ENCODE peak calls at places on chromosomes 5 and 9, in four cellular contexts. A is Panc1, C is neuronal stem cell, K is gastrocnemius medialis. U is an unnamed sample.

GRCh38 chr5:69231281-69231680 is 3.4 kb upstream of the CDK7 start:
- DNase-seq in A (no peak), C (no peak), K (no peak), U (no peak)

GRCh38 chr5:65076251-65076869 is 307.6 kb downstream of the CWC27 start:
- DNase-seq in A (no peak), C (no peak), K (no peak), U (peak)

GRCh38 chr5:135996611-135997010 is 32.2 kb upstream of the TGFBI start:
- DNase-seq in A (no peak), C (no peak), K (no peak), U (no peak)

GRCh38 chr9:100714372-100715099 is 136.7 kb downstream of the CAVIN4 start:
- DNase-seq in A (peak), C (peak), K (no peak), U (no peak)

GRCh38 chr9:14349818-14350333 is 35.9 kb upstream of the NFIB start:
- DNase-seq in A (no peak), C (no peak), K (no peak), U (no peak)

GRCh38 chr5:119322312-119322947 is 33.4 kb upstream of the TNFAIP8 start:
- DNase-seq in A (no peak), C (no peak), K (no peak), U (no peak)

GRCh38 chr9:6993531-6993930 is 235.8 kb downstream of the KDM4C start:
- DNase-seq in A (no peak), C (no peak), K (no peak), U (no peak)

GRCh38 chr5:15510816-15511215 is 10.8 kb downstream of the FBXL7 start:
- DNase-seq in A (no peak), C (no peak), K (no peak), U (no peak)

GRCh38 chr5:32329395-32329834 is 16.7 kb upstream of the MTMR12 start:
- DNase-seq in A (peak), C (peak), K (peak), U (no peak)

GRCh38 chr9:19231126-19232035 is 888 bp downstream of the DENND4C start:
- DNase-seq in A (no peak), C (peak), K (peak), U (peak)

GRCh38 chr9:101176384-101176783 is 147.9 kb downstream of the PLPPR1 start:
- DNase-seq in A (no peak), C (no peak), K (no peak), U (no peak)

GRCh38 chr9:118929317-118929716 is 439.9 kb downstream of the BRINP1 start:
- DNase-seq in A (peak), C (no peak), K (peak), U (no peak)

GRCh38 chr5:173408946-173409345 is 80.7 kb upstream of the STC2 start:
- DNase-seq in A (no peak), C (no peak), K (no peak), U (no peak)

GRCh38 chr5:81748556-81748955 is 2.3 kb downstream of the SSBP2 start:
- DNase-seq in A (no peak), C (no peak), K (no peak), U (no peak)

GRCh38 chr5:157066080-157066479 is 7.2 kb upstream of the HAVCR1 start:
- DNase-seq in A (no peak), C (no peak), K (no peak), U (no peak)

GRCh38 chr5:172150514-172151425 is 37.3 kb downstream of the STK10 start:
- DNase-seq in A (no peak), C (no peak), K (peak), U (no peak)

GRCh38 chr5:159510282-159510681 is 180.0 kb upstream of the IL12B start:
- DNase-seq in A (no peak), C (peak), K (peak), U (peak)

GRCh38 chr9:34459941-34460340 is 1.3 kb downstream of the DNAI1 start:
- DNase-seq in A (no peak), C (no peak), K (peak), U (no peak)

GRCh38 chr9:98080780-98081179 is 24.2 kb downstream of the NANS start:
- DNase-seq in A (no peak), C (no peak), K (no peak), U (no peak)

GRCh38 chr9:113233146-113233545 is 11.8 kb downstream of the SLC31A1 start:
- DNase-seq in A (no peak), C (no peak), K (no peak), U (no peak)

GRCh38 chr5:54517174-54517511 is 416 bp upstream of the SNX18 start:
- DNase-seq in A (peak), C (no peak), K (no peak), U (no peak)

GRCh38 chr9:81292056-81292805 is 397.1 kb downstream of the TLE1 start:
- DNase-seq in A (no peak), C (no peak), K (no peak), U (no peak)

GRCh38 chr9:10045598-10045997 is 567.2 kb downstream of the PTPRD start:
- DNase-seq in A (no peak), C (peak), K (no peak), U (no peak)

GRCh38 chr9:22483528-22484060 is 37.0 kb downstream of the DMRTA1 start:
- DNase-seq in A (no peak), C (no peak), K (no peak), U (no peak)

GRCh38 chr5:122515709-122516431 is 203.8 kb downstream of the SNCAIP start:
- DNase-seq in A (peak), C (peak), K (no peak), U (peak)

GRCh38 chr9:83772860-83773259 is 44.7 kb downstream of the GKAP1 start:
- DNase-seq in A (no peak), C (no peak), K (no peak), U (no peak)

GRCh38 chr5:141597394-141597793 is 21.4 kb downstream of the DIAPH1 start:
- DNase-seq in A (no peak), C (no peak), K (no peak), U (no peak)
- H3K27ac ChIP-seq in A (no peak), C (no peak), K (peak), U (no peak)

DNA sequence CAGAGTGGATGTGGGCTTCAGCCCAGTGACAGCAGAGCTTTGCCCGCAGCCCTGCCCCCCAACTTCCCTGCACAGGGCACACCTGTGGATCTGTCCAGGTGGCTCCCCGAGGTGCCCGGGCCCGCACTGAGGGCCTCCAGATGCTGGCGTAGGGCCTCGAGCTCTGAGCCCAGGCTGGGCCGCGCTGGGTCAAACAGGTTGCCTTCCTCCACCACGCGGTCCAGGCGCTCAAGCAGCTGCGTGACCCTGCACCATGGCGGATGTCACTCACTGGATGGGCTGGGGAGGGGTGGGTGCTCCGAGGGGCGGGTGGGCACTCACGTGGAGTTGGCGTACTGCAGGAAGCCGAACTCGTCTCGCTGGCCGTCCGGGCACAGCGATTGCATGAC is 5.4 kb downstream of the ABCA2 start:
- DNase-seq in A (no peak), C (no peak), K (no peak), U (no peak)
- H3K27ac ChIP-seq in A (no peak), C (peak), K (no peak), U (no peak)

DNA sequence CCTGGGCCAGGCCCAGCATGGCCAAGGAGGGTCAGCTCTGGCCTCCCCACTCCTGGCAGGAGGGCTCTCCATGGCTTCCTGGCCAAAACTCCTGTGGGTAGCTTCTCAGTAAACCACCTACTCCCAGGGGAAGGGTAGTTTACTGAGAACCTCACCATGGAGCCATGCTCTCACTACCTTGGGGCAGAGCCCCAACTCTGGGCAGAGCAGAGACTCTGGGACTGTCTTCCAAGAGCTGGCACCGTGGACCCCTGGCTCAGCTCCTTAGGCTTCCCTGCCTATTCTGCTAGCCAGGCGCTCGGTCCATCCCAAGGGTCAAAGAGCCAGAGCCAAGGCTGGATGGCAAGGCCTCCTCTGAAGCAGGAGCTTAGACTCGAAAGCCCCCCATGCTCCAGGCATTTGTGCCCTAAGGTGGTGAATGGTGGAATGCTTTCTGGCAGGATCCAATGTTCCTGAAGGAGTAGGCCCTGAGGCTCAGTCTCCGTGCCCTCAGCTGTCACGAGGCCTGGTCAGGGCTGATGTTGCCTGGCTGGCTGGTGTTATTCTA is 19.6 kb downstream of the TCF7 start:
- DNase-seq in A (no peak), C (no peak), K (peak), U (peak)
- H3K27ac ChIP-seq in A (no peak), C (no peak), K (peak), U (no peak)

DNA sequence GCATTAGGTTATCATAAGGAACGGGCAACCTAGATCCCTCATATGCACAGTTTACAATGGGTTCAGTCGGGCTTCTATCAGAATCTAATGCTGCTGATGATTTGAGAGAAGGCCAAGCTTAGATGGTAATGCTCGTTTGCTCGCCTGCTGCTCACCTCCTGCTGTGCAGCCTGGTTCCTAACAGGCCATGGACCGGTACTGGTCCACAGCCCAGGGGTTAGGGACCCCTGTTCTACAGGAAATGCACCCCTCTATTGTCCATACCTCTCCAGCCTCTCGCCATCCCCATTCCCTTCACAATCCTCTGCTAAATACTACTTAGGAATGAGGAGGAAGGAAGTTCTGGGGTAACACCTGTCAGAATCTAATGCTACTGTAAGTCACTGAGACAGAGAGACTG is 75.1 kb downstream of the OXCT1 start:
- DNase-seq in A (no peak), C (no peak), K (no peak), U (no peak)
- H3K27ac ChIP-seq in A (no peak), C (no peak), K (no peak), U (no peak)

DNA sequence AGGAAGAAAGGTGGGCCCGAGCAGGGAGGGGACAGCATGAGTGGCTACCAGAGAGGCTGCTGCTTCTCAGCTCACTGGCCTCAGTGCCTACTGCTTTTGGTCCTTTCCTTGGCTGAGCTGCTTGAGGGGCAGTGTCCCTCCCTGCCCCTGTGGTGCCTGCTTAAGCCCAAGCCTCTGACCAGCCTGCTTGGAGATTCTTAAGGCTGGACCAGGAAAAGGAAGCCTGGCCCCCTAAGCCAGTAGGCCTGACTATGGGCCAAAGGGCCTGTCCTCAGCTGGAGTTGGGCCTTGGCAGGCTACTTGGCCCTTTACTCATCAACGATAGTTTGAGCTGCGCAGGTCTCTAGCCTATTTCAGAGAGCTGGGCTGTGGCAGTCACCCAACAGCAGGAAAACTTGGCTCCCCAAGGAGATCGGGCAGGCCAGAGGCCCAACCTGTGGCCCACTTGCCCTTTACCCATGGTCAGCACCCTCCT is 24.9 kb downstream of the TCF7 start:
- DNase-seq in A (no peak), C (no peak), K (peak), U (no peak)
- H3K27ac ChIP-seq in A (no peak), C (no peak), K (no peak), U (no peak)

GRCh38 chr9:112042244-112042638 is 132.9 kb downstream of the SUSD1 start:
- DNase-seq in A (no peak), C (no peak), K (no peak), U (no peak)
- H3K27ac ChIP-seq in A (peak), C (no peak), K (no peak), U (no peak)

GRCh38 chr5:140012443-140012842 is 30.7 kb downstream of the NRG2 start:
- DNase-seq in A (no peak), C (no peak), K (no peak), U (no peak)

GRCh38 chr5:140014751-140015150 is 28.3 kb downstream of the NRG2 start:
- DNase-seq in A (no peak), C (no peak), K (no peak), U (no peak)

GRCh38 chr5:140013536-140013935 is 29.6 kb downstream of the NRG2 start:
- DNase-seq in A (no peak), C (no peak), K (no peak), U (no peak)

GRCh38 chr5:140010798-140011197 is 32.3 kb downstream of the NRG2 start:
- DNase-seq in A (no peak), C (no peak), K (no peak), U (no peak)

DNA sequence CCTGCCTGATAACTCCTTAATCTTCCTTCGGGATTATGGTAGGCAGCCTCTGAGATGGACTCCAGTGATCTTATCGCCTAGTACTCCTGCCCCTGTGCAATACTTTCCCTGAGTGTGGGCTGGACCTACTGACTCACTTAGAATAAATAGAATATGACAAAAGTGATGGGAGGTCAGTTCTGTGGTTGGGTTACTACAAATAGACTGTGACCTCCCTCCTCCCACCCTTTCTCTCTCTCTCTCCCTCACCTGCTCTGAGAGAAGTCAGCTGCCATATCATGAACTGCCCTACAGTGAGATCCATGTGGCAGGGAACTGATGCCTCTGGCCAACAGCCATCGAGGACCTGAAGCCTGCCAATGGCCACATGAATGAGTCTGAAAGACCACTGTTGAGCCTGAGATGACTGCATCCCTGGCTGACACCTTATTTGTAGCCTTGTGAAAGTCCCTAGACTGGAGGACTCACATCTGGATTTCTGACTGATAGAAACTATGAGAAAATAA is 31.7 kb downstream of the NRG2 start:
- DNase-seq in A (peak), C (no peak), K (peak), U (no peak)
- H3K27ac ChIP-seq in A (no peak), C (no peak), K (peak), U (no peak)

GRCh38 chr5:168895295-168896019 is 316.3 kb upstream of the PANK3 start:
- DNase-seq in A (no peak), C (no peak), K (no peak), U (no peak)

GRCh38 chr5:168899673-168900072 is 320.5 kb upstream of the PANK3 start:
- DNase-seq in A (no peak), C (no peak), K (no peak), U (no peak)

GRCh38 chr5:168899264-168899663 is 320.1 kb upstream of the PANK3 start:
- DNase-seq in A (no peak), C (no peak), K (no peak), U (no peak)

GRCh38 chr5:168898261-168898911 is 319.2 kb upstream of the PANK3 start:
- DNase-seq in A (no peak), C (no peak), K (no peak), U (no peak)

GRCh38 chr5:168897387-168898122 is 318.4 kb upstream of the PANK3 start:
- DNase-seq in A (no peak), C (no peak), K (no peak), U (no peak)
- H3K27ac ChIP-seq in A (no peak), C (no peak), K (no peak), U (no peak)

GRCh38 chr9:121322737-121323448 is 47.2 kb downstream of the STOM start:
- DNase-seq in A (no peak), C (no peak), K (no peak), U (no peak)
- H3K27ac ChIP-seq in A (peak), C (no peak), K (peak), U (peak)

GRCh38 chr5:148094336-148094735 is 30.6 kb downstream of the SPINK5 start:
- DNase-seq in A (no peak), C (no peak), K (no peak), U (no peak)
- H3K27ac ChIP-seq in A (no peak), C (no peak), K (no peak), U (no peak)